ENCODE peak calls at places on chromosomes 12 and 14, in six cellular contexts. One of them, this sample, is unnamed.

GRCh38 chr12:101040936-101041335 is 169.1 kb downstream of the SLC5A8 start:
- DNase-seq in HepG2: no peak
- DNase-seq in H1: no peak
- DNase-seq in K562: no peak
- DNase-seq in GM12878: no peak
- DNase-seq in A549: no peak
- DNase-seq in this sample: no peak

GRCh38 chr14:99971929-99972747 is 93.1 kb upstream of the EVL start:
- DNase-seq in K562: peak
- DNase-seq in GM12878: no peak
- DNase-seq in HepG2: no peak
- DNase-seq in H1: no peak
- DNase-seq in A549: peak
- DNase-seq in this sample: peak

GRCh38 chr14:52951730-52952481 is 1.1 kb upstream of the FERMT2 start:
- DNase-seq in HepG2: peak
- DNase-seq in H1: no peak
- DNase-seq in GM12878: no peak
- DNase-seq in A549: peak
- DNase-seq in K562: no peak
- DNase-seq in this sample: peak

GRCh38 chr14:80468331-80469122 is 257.2 kb upstream of the DIO2 start:
- DNase-seq in GM12878: no peak
- DNase-seq in A549: no peak
- DNase-seq in H1: no peak
- DNase-seq in K562: no peak
- DNase-seq in HepG2: peak
- DNase-seq in this sample: no peak

GRCh38 chr12:69732088-69732487 is 6.6 kb upstream of the RAB3IP start:
- DNase-seq in HepG2: no peak
- DNase-seq in K562: no peak
- DNase-seq in A549: no peak
- DNase-seq in GM12878: no peak
- DNase-seq in H1: no peak
- DNase-seq in this sample: no peak

GRCh38 chr14:100825691-100826331 is at the start of gene MEG3:
- DNase-seq in HepG2: no peak
- DNase-seq in A549: peak
- DNase-seq in H1: no peak
- DNase-seq in K562: no peak
- DNase-seq in GM12878: no peak
- DNase-seq in this sample: no peak

GRCh38 chr14:69719501-69719951 is 47.4 kb upstream of the SRSF5 start:
- DNase-seq in HepG2: no peak
- DNase-seq in K562: no peak
- DNase-seq in A549: no peak
- DNase-seq in GM12878: no peak
- DNase-seq in H1: no peak
- DNase-seq in this sample: no peak

GRCh38 chr12:32003654-32004053 is 44.4 kb downstream of the RESF1 start:
- DNase-seq in GM12878: no peak
- DNase-seq in H1: no peak
- DNase-seq in HepG2: no peak
- DNase-seq in A549: no peak
- DNase-seq in K562: no peak
- DNase-seq in this sample: no peak

GRCh38 chr12:118059645-118060275 is 1.2 kb downstream of the WSB2 start:
- DNase-seq in HepG2: no peak
- DNase-seq in GM12878: no peak
- DNase-seq in A549: no peak
- DNase-seq in H1: no peak
- DNase-seq in K562: no peak
- DNase-seq in this sample: no peak

GRCh38 chr12:94875525-94875924 is 128.0 kb downstream of the NDUFA12 start:
- DNase-seq in GM12878: peak
- DNase-seq in HepG2: peak
- DNase-seq in A549: peak
- DNase-seq in H1: no peak
- DNase-seq in K562: no peak
- DNase-seq in this sample: peak

GRCh38 chr12:23585156-23585781 is 364.2 kb downstream of the SOX5 start:
- DNase-seq in K562: no peak
- DNase-seq in HepG2: no peak
- DNase-seq in A549: no peak
- DNase-seq in H1: no peak
- DNase-seq in GM12878: no peak
- DNase-seq in this sample: no peak

GRCh38 chr14:63287661-63288483 is 30.9 kb downstream of the GPHB5 start:
- DNase-seq in H1: no peak
- DNase-seq in K562: no peak
- DNase-seq in HepG2: no peak
- DNase-seq in GM12878: no peak
- DNase-seq in A549: no peak
- DNase-seq in this sample: no peak

GRCh38 chr14:94081386-94081820 is 293 bp downstream of the IFI27L1 start:
- DNase-seq in K562: no peak
- DNase-seq in HepG2: no peak
- DNase-seq in GM12878: no peak
- DNase-seq in A549: no peak
- DNase-seq in H1: no peak
- DNase-seq in this sample: no peak

GRCh38 chr12:124543591-124544310 is 23.7 kb downstream of the NCOR2 start:
- DNase-seq in HepG2: no peak
- DNase-seq in A549: no peak
- DNase-seq in GM12878: no peak
- DNase-seq in H1: no peak
- DNase-seq in K562: no peak
- DNase-seq in this sample: peak

GRCh38 chr12:53381739-53382630 is 2.0 kb downstream of the SP1 start:
- DNase-seq in H1: peak
- DNase-seq in HepG2: peak
- DNase-seq in GM12878: peak
- DNase-seq in A549: no peak
- DNase-seq in K562: no peak
- DNase-seq in this sample: no peak

GRCh38 chr12:53379389-53380103 is 430 bp upstream of the SP1 start:
- DNase-seq in K562: peak
- DNase-seq in HepG2: peak
- DNase-seq in GM12878: peak
- DNase-seq in H1: peak
- DNase-seq in A549: peak
- DNase-seq in this sample: peak

GRCh38 chr12:53383258-53383657 is 3.3 kb downstream of the SP1 start:
- DNase-seq in GM12878: no peak
- DNase-seq in H1: no peak
- DNase-seq in K562: no peak
- DNase-seq in A549: no peak
- DNase-seq in HepG2: no peak
- DNase-seq in this sample: no peak

GRCh38 chr12:53380104-53380796 is at the start of gene SP1:
- DNase-seq in K562: peak
- DNase-seq in HepG2: peak
- DNase-seq in H1: peak
- DNase-seq in GM12878: peak
- DNase-seq in A549: peak
- DNase-seq in this sample: peak

DNA sequence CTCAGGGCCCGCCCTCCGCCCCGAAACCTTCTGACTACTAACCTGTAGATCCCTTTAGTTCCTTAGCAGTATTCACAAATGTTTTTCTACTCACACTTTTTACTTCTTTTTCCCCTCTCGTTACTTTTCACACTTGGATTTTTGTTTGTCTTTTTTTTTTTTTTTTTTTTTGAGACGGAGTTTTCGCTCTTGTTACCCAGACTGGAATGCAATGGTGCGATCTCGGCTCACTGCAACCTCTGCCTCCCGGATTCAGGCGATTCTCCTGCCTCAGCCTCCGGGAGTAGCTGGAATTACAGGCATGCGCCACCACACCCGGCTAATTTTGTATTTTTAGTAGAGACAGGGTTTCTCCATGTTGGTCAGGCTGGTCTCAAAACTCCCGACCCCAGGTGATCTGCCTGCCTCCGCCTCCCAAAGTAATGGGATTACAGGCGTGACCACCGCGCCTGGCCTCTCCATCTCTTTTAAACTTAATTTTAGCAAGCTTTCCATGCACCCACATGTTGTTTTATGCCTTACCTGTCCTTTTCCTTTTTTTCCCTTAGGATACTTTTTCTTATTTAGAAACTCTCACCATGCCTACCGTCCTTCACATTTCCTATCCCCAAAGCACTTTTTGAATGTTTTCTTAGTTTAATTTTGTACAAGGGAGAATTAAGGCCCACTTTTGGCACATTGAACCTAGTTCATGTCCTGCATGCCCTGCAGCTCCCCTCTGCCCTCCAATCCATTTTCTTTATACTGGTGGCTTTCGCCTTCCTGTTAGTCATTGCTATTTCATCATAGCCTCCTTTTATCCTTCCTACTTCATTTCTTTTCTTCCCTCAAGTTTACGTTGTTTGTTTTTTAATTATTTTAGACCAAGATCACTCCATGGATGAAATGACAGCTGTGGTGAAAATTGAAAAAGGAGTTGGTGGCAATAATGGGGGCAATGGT is 1.1 kb downstream of the SP1 start:
- DNase-seq in H1: peak
- DNase-seq in GM12878: no peak
- DNase-seq in K562: no peak
- DNase-seq in HepG2: no peak
- DNase-seq in A549: no peak
- DNase-seq in this sample: no peak
- TF ChIP-seq RFX5 in H1: no peak
- TF ChIP-seq RFX5 in GM12878: no peak
- TF ChIP-seq RFX5 in K562: no peak
- TF ChIP-seq RFX5 in HepG2: no peak
- TF ChIP-seq RFX5 in A549: no peak
- TF ChIP-seq RFX5 in this sample: no peak

GRCh38 chr12:28618171-28618570 is 427.9 kb downstream of the CCDC91 start:
- DNase-seq in GM12878: no peak
- DNase-seq in HepG2: no peak
- DNase-seq in K562: no peak
- DNase-seq in A549: no peak
- DNase-seq in H1: no peak
- DNase-seq in this sample: no peak

GRCh38 chr12:28622416-28622815 is 432.2 kb downstream of the CCDC91 start:
- DNase-seq in A549: no peak
- DNase-seq in K562: no peak
- DNase-seq in GM12878: no peak
- DNase-seq in HepG2: no peak
- DNase-seq in H1: no peak
- DNase-seq in this sample: no peak

GRCh38 chr12:28620281-28620680 is 430.0 kb downstream of the CCDC91 start:
- DNase-seq in H1: no peak
- DNase-seq in A549: no peak
- DNase-seq in K562: no peak
- DNase-seq in GM12878: no peak
- DNase-seq in HepG2: no peak
- DNase-seq in this sample: peak

DNA sequence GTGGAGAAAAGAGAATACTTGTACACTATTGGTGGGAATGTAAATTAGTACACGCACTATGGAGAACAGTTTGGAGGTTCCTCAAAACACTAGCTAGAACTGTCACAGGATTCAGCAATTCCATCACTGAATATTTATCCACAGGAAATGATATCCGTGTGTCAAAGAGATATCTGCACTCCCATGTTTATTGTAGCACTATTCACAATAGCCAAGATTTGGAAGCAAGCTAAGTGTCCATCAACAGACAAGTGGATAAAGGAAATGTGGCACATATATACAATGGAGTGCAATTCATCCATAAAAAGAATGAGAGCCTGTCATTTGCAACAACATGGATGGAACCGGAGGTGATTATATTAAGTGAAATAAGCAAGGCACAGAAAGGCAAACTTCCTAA is 428.5 kb downstream of the CCDC91 start:
- DNase-seq in A549: no peak
- DNase-seq in HepG2: no peak
- DNase-seq in GM12878: no peak
- DNase-seq in H1: no peak
- DNase-seq in K562: no peak
- DNase-seq in this sample: no peak
- TF ChIP-seq EP300 in A549: no peak
- TF ChIP-seq EP300 in HepG2: no peak
- TF ChIP-seq EP300 in GM12878: no peak
- TF ChIP-seq EP300 in H1: no peak
- TF ChIP-seq EP300 in K562: no peak
- TF ChIP-seq EP300 in this sample: no peak

DNA sequence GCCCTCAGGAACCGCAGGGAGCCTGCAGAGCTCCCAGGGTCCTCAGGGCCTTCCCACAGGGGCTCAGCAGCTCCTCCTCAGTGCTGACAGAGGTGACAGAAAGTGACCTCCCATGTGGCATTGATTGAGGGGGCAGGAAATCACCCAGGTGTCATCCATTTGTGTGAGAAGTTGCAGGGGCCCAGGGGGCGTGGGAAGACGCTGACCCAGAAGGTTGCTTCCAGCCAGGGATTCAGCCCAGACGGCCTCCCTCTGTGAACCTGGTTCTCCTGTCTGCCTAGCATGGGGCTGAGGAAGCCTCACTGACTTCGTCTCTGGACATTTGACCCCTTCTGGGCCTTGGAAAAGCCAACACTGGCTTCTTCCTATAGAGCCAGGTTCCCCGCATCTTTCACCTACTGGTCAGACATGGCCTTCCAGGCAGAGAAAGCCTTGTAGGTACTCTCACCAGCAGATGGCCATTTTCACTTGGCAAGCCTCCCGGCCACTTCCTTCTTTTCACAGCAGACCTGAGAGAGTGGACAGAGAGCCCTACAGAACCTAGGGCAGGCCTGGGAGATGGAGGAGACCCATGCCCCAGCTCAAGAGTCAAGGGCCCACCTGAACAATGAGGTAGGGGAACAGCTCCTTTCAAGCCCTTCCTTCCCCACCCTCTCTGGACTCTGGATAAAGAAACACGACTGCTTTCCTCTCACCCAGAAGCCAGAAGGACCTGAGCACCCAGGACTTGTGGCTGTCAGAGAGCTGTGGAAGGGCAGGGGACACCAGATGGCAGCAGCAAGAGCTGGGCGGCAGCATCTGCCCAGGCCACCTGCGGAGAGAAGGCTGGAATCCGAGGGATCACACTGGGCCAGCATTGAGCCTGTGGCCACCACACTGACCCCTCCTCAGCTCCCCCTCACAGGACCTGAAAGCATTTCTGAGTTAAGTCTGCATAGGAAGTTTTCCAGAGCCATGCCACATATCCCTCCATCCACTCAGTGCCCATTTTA is 377.8 kb downstream of the DPF3 start:
- DNase-seq in K562: no peak
- DNase-seq in H1: no peak
- DNase-seq in HepG2: no peak
- DNase-seq in GM12878: no peak
- DNase-seq in A549: no peak
- DNase-seq in this sample: no peak
- TF ChIP-seq RFX5 in K562: no peak
- TF ChIP-seq RFX5 in H1: no peak
- TF ChIP-seq RFX5 in HepG2: no peak
- TF ChIP-seq RFX5 in GM12878: no peak
- TF ChIP-seq RFX5 in A549: no peak
- TF ChIP-seq RFX5 in this sample: no peak

GRCh38 chr12:127065595-127065994 is 1201.4 kb upstream of the TMEM132C start:
- DNase-seq in H1: no peak
- DNase-seq in K562: no peak
- DNase-seq in GM12878: no peak
- DNase-seq in HepG2: no peak
- DNase-seq in A549: no peak
- DNase-seq in this sample: no peak

GRCh38 chr12:127075981-127076380 is 1191.0 kb upstream of the TMEM132C start:
- DNase-seq in H1: no peak
- DNase-seq in A549: no peak
- DNase-seq in K562: no peak
- DNase-seq in GM12878: no peak
- DNase-seq in HepG2: no peak
- DNase-seq in this sample: no peak

GRCh38 chr12:127070512-127071157 is 1196.3 kb upstream of the TMEM132C start:
- DNase-seq in K562: no peak
- DNase-seq in A549: no peak
- DNase-seq in HepG2: no peak
- DNase-seq in H1: no peak
- DNase-seq in GM12878: no peak
- DNase-seq in this sample: no peak
- TF ChIP-seq EP300 in K562: no peak
- TF ChIP-seq EP300 in A549: no peak
- TF ChIP-seq EP300 in HepG2: no peak
- TF ChIP-seq EP300 in H1: no peak
- TF ChIP-seq EP300 in GM12878: no peak
- TF ChIP-seq EP300 in this sample: no peak